ENCODE peak calls at places on chromosomes 6 and 20, in eight cellular contexts. One of them, this sample, is unnamed.

GRCh38 chr6:37103169-37104039 is 66.5 kb upstream of the PIM1 start:
- DNase-seq in astrocyte of the cerebellum: no peak
- DNase-seq in A549: peak
- DNase-seq in colonic mucosa: peak
- DNase-seq in BJ: no peak
- DNase-seq in lower lobe of right lung: peak
- DNase-seq in osteocyte: no peak
- DNase-seq in sigmoid colon: peak
- DNase-seq in this sample: no peak

GRCh38 chr6:37587776-37588744 is 88.4 kb upstream of the CCDC167 start:
- DNase-seq in astrocyte of the cerebellum: no peak
- DNase-seq in A549: no peak
- DNase-seq in colonic mucosa: no peak
- DNase-seq in BJ: no peak
- DNase-seq in lower lobe of right lung: no peak
- DNase-seq in osteocyte: no peak
- DNase-seq in sigmoid colon: no peak
- DNase-seq in this sample: no peak

GRCh38 chr6:25056130-25056529 is 120.4 kb upstream of the RIPOR2 start:
- DNase-seq in astrocyte of the cerebellum: no peak
- DNase-seq in A549: no peak
- DNase-seq in colonic mucosa: peak
- DNase-seq in BJ: no peak
- DNase-seq in lower lobe of right lung: peak
- DNase-seq in osteocyte: no peak
- DNase-seq in sigmoid colon: no peak
- DNase-seq in this sample: no peak

GRCh38 chr20:50163570-50164317 is 10.2 kb upstream of the PEDS1 start:
- DNase-seq in astrocyte of the cerebellum: no peak
- DNase-seq in A549: no peak
- DNase-seq in colonic mucosa: no peak
- DNase-seq in BJ: no peak
- DNase-seq in lower lobe of right lung: no peak
- DNase-seq in osteocyte: no peak
- DNase-seq in sigmoid colon: peak
- DNase-seq in this sample: no peak

GRCh38 chr6:57305754-57306153 is 11.7 kb upstream of the PRIM2 start:
- DNase-seq in astrocyte of the cerebellum: no peak
- DNase-seq in A549: no peak
- DNase-seq in colonic mucosa: no peak
- DNase-seq in BJ: peak
- DNase-seq in lower lobe of right lung: no peak
- DNase-seq in osteocyte: no peak
- DNase-seq in sigmoid colon: no peak
- DNase-seq in this sample: no peak

GRCh38 chr6:31246051-31246495 is 25.8 kb downstream of the HLA-C start:
- DNase-seq in astrocyte of the cerebellum: peak
- DNase-seq in A549: peak
- DNase-seq in colonic mucosa: no peak
- DNase-seq in BJ: peak
- DNase-seq in lower lobe of right lung: no peak
- DNase-seq in osteocyte: no peak
- DNase-seq in sigmoid colon: no peak
- DNase-seq in this sample: no peak

GRCh38 chr20:46810442-46811327 is 84.0 kb upstream of the EYA2 start:
- DNase-seq in astrocyte of the cerebellum: no peak
- DNase-seq in A549: no peak
- DNase-seq in colonic mucosa: peak
- DNase-seq in BJ: no peak
- DNase-seq in lower lobe of right lung: no peak
- DNase-seq in osteocyte: no peak
- DNase-seq in sigmoid colon: no peak
- DNase-seq in this sample: no peak

GRCh38 chr6:99334526-99335127 is 14.8 kb downstream of the FAXC start:
- DNase-seq in astrocyte of the cerebellum: peak
- DNase-seq in A549: peak
- DNase-seq in colonic mucosa: peak
- DNase-seq in BJ: no peak
- DNase-seq in lower lobe of right lung: no peak
- DNase-seq in osteocyte: no peak
- DNase-seq in sigmoid colon: no peak
- DNase-seq in this sample: no peak

GRCh38 chr20:4151342-4151741 is 136.0 kb upstream of the RNF24 start:
- DNase-seq in astrocyte of the cerebellum: no peak
- DNase-seq in A549: no peak
- DNase-seq in colonic mucosa: no peak
- DNase-seq in BJ: no peak
- DNase-seq in lower lobe of right lung: no peak
- DNase-seq in osteocyte: no peak
- DNase-seq in sigmoid colon: no peak
- DNase-seq in this sample: no peak

GRCh38 chr6:147633191-147633590 is 124.7 kb downstream of the SAMD5 start:
- DNase-seq in astrocyte of the cerebellum: no peak
- DNase-seq in A549: no peak
- DNase-seq in colonic mucosa: no peak
- DNase-seq in BJ: no peak
- DNase-seq in lower lobe of right lung: no peak
- DNase-seq in osteocyte: no peak
- DNase-seq in sigmoid colon: no peak
- DNase-seq in this sample: no peak

GRCh38 chr20:11852801-11853200 is 64.9 kb upstream of the BTBD3 start:
- DNase-seq in astrocyte of the cerebellum: no peak
- DNase-seq in A549: no peak
- DNase-seq in colonic mucosa: no peak
- DNase-seq in BJ: no peak
- DNase-seq in lower lobe of right lung: no peak
- DNase-seq in osteocyte: no peak
- DNase-seq in sigmoid colon: no peak
- DNase-seq in this sample: no peak

GRCh38 chr6:88380083-88380482 is 213.9 kb upstream of the CNR1 start:
- DNase-seq in astrocyte of the cerebellum: peak
- DNase-seq in A549: peak
- DNase-seq in colonic mucosa: no peak
- DNase-seq in BJ: no peak
- DNase-seq in lower lobe of right lung: peak
- DNase-seq in osteocyte: no peak
- DNase-seq in sigmoid colon: peak
- DNase-seq in this sample: no peak

GRCh38 chr6:75205776-75206334 is at the start of gene COL12A1:
- DNase-seq in astrocyte of the cerebellum: peak
- DNase-seq in A549: peak
- DNase-seq in colonic mucosa: peak
- DNase-seq in BJ: peak
- DNase-seq in lower lobe of right lung: peak
- DNase-seq in osteocyte: peak
- DNase-seq in sigmoid colon: peak
- DNase-seq in this sample: peak

GRCh38 chr6:85390775-85391174 is 59.1 kb upstream of the NT5E start:
- DNase-seq in astrocyte of the cerebellum: no peak
- DNase-seq in A549: peak
- DNase-seq in colonic mucosa: no peak
- DNase-seq in BJ: no peak
- DNase-seq in lower lobe of right lung: no peak
- DNase-seq in osteocyte: no peak
- DNase-seq in sigmoid colon: no peak
- DNase-seq in this sample: no peak

GRCh38 chr6:161498359-161498758 is 224.5 kb upstream of the AGPAT4 start:
- DNase-seq in astrocyte of the cerebellum: peak
- DNase-seq in A549: peak
- DNase-seq in colonic mucosa: no peak
- DNase-seq in BJ: no peak
- DNase-seq in lower lobe of right lung: no peak
- DNase-seq in osteocyte: no peak
- DNase-seq in sigmoid colon: no peak
- DNase-seq in this sample: no peak

GRCh38 chr6:34565722-34566137 is 9.6 kb upstream of the SPDEF start:
- DNase-seq in astrocyte of the cerebellum: no peak
- DNase-seq in A549: no peak
- DNase-seq in colonic mucosa: no peak
- DNase-seq in BJ: no peak
- DNase-seq in lower lobe of right lung: no peak
- DNase-seq in osteocyte: no peak
- DNase-seq in sigmoid colon: no peak
- DNase-seq in this sample: no peak

GRCh38 chr6:38350882-38351281 is 288.8 kb downstream of the BTBD9 start:
- DNase-seq in astrocyte of the cerebellum: no peak
- DNase-seq in A549: no peak
- DNase-seq in colonic mucosa: no peak
- DNase-seq in BJ: no peak
- DNase-seq in lower lobe of right lung: no peak
- DNase-seq in osteocyte: no peak
- DNase-seq in sigmoid colon: no peak
- DNase-seq in this sample: no peak

GRCh38 chr20:59125909-59126308 is 37.7 kb upstream of the ZNF831 start:
- DNase-seq in astrocyte of the cerebellum: no peak
- DNase-seq in A549: no peak
- DNase-seq in colonic mucosa: no peak
- DNase-seq in BJ: no peak
- DNase-seq in lower lobe of right lung: no peak
- DNase-seq in osteocyte: no peak
- DNase-seq in sigmoid colon: no peak
- DNase-seq in this sample: no peak

GRCh38 chr6:11007715-11008608 is 36.1 kb downstream of the ELOVL2 start:
- DNase-seq in astrocyte of the cerebellum: no peak
- DNase-seq in A549: peak
- DNase-seq in colonic mucosa: no peak
- DNase-seq in BJ: no peak
- DNase-seq in lower lobe of right lung: no peak
- DNase-seq in osteocyte: no peak
- DNase-seq in sigmoid colon: no peak
- DNase-seq in this sample: no peak

DNA sequence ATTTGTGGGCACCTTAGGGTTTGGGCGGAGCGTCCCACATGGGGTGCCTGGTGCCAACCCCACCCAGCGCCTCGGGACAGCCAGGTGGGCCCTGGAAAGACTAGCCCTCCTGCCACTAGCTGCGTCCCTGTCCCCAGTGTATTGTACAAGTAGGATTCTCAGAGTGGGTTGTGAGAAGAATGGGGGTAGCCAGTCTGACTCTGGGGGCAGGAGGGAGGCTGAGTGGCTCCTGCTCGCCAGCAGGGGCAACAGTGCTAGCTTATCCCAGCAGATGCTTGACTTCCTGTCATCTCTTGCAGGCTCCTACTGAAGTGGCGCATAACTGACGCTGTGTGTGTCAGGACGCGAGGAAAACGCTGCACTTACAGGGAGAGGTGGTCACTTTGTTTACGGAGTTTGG is 9.3 kb downstream of the PSMA7 start:
- DNase-seq in astrocyte of the cerebellum: no peak
- DNase-seq in A549: no peak
- DNase-seq in colonic mucosa: no peak
- DNase-seq in BJ: no peak
- DNase-seq in lower lobe of right lung: no peak
- DNase-seq in osteocyte: no peak
- DNase-seq in sigmoid colon: no peak
- DNase-seq in this sample: no peak
- TF ChIP-seq CTCF in astrocyte of the cerebellum: no peak
- TF ChIP-seq CTCF in A549: no peak
- TF ChIP-seq CTCF in colonic mucosa: no peak
- TF ChIP-seq CTCF in BJ: no peak
- TF ChIP-seq CTCF in lower lobe of right lung: no peak
- TF ChIP-seq CTCF in osteocyte: peak
- TF ChIP-seq CTCF in sigmoid colon: no peak
- TF ChIP-seq CTCF in this sample: peak

DNA sequence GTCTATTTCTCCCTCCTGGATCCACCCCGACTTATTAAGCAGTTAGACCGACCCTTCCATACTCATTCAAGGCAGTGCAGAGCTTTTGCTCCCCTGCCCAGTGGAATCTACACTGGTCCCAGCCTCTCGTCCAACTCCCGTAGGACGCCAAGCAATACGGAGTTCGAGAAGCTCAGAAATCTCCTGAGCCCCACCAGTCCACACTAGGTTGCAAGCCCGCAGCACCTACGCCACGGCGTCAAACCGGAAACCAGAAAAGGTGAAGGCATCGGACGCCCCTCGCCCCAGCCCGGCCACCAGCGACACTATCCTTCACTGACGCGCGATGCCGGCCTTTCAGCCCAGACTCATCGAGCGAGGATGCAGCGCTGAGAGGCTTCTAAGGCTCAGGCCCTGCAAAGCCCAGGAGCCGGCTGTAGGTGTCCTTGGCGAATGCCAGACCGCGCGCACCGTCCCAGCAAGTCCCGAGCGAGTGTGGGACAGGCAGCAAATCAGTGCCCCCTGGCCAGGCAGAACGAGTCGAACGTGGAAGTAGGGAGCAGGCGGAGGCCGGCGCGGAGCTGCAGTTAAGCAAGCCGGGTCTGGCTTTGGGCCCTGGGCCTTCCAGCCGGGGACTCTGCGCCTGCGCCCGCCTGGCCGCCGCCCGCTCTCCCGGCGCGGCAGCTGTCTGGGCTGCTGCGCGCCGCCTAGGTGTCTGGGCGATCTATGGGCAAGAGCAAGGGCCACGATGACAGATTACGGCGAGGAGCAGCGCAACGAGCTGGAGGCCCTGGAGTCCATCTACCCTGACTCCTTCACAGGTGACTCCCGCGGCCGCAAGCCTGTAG is at the start of gene RWDD1:
- DNase-seq in astrocyte of the cerebellum: peak
- DNase-seq in A549: peak
- DNase-seq in colonic mucosa: peak
- DNase-seq in BJ: peak
- DNase-seq in lower lobe of right lung: peak
- DNase-seq in osteocyte: peak
- DNase-seq in sigmoid colon: peak
- DNase-seq in this sample: peak
- TF ChIP-seq CTCF in astrocyte of the cerebellum: no peak
- TF ChIP-seq CTCF in A549: no peak
- TF ChIP-seq CTCF in colonic mucosa: no peak
- TF ChIP-seq CTCF in BJ: peak
- TF ChIP-seq CTCF in lower lobe of right lung: peak
- TF ChIP-seq CTCF in osteocyte: peak
- TF ChIP-seq CTCF in sigmoid colon: peak
- TF ChIP-seq CTCF in this sample: peak

DNA sequence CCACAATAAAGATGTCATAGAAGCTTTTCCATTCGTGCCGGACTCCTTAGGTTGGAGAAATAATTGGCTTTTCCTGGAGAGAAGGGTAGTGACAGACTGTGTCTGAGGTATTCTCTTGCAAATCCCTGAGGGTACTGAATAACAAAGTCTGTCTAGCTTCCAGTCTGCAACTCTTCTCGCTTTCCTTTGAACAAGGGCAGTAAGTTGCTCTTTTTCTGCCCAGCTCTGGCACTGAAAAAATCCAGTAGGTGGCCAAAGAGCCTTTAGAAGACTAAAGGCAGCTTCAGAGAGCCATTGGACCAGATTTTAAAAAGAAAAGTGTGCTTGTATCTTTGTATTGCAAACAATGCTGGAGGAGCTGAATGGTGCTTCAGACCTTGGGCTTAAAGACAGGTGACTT is 20.7 kb upstream of the RREB1 start:
- DNase-seq in astrocyte of the cerebellum: no peak
- DNase-seq in A549: no peak
- DNase-seq in colonic mucosa: no peak
- DNase-seq in BJ: no peak
- DNase-seq in lower lobe of right lung: no peak
- DNase-seq in osteocyte: peak
- DNase-seq in sigmoid colon: no peak
- DNase-seq in this sample: no peak
- TF ChIP-seq CTCF in astrocyte of the cerebellum: peak
- TF ChIP-seq CTCF in A549: no peak
- TF ChIP-seq CTCF in colonic mucosa: no peak
- TF ChIP-seq CTCF in BJ: peak
- TF ChIP-seq CTCF in lower lobe of right lung: peak
- TF ChIP-seq CTCF in osteocyte: peak
- TF ChIP-seq CTCF in sigmoid colon: peak
- TF ChIP-seq CTCF in this sample: peak

GRCh38 chr6:69427882-69428281 is 368.9 kb downstream of the LMBRD1 start:
- DNase-seq in astrocyte of the cerebellum: no peak
- DNase-seq in A549: no peak
- DNase-seq in colonic mucosa: no peak
- DNase-seq in BJ: no peak
- DNase-seq in lower lobe of right lung: no peak
- DNase-seq in osteocyte: no peak
- DNase-seq in sigmoid colon: no peak
- DNase-seq in this sample: no peak
- TF ChIP-seq CTCF in astrocyte of the cerebellum: no peak
- TF ChIP-seq CTCF in A549: no peak
- TF ChIP-seq CTCF in colonic mucosa: no peak
- TF ChIP-seq CTCF in BJ: no peak
- TF ChIP-seq CTCF in lower lobe of right lung: no peak
- TF ChIP-seq CTCF in osteocyte: no peak
- TF ChIP-seq CTCF in sigmoid colon: no peak
- TF ChIP-seq CTCF in this sample: no peak